ENCODE peak calls at places on chromosomes 4 and X, in four cellular contexts. One of them, this sample, is unnamed.

GRCh38 chr4:52094746-52095145 is 43.6 kb downstream of the SPATA18 start:
- DNase-seq in central memory CD4-positive, alpha-beta T cell: no peak
- DNase-seq in cardiac fibroblast: no peak
- DNase-seq in astrocyte of the cerebellum: no peak
- DNase-seq in this sample: no peak

GRCh38 chr4:169256101-169256612 is 14.6 kb downstream of the SH3RF1 start:
- DNase-seq in central memory CD4-positive, alpha-beta T cell: no peak
- DNase-seq in cardiac fibroblast: peak
- DNase-seq in astrocyte of the cerebellum: no peak
- DNase-seq in this sample: no peak

GRCh38 chr4:17699380-17699779 is 82.0 kb downstream of the FAM184B start:
- DNase-seq in central memory CD4-positive, alpha-beta T cell: no peak
- DNase-seq in cardiac fibroblast: no peak
- DNase-seq in astrocyte of the cerebellum: no peak
- DNase-seq in this sample: no peak

GRCh38 chrX:30612250-30612655 is 34.7 kb upstream of the TASL start:
- DNase-seq in central memory CD4-positive, alpha-beta T cell: no peak
- DNase-seq in cardiac fibroblast: no peak
- DNase-seq in astrocyte of the cerebellum: no peak
- DNase-seq in this sample: no peak

GRCh38 chr4:168832746-168833575 is 177.1 kb downstream of the CBR4 start:
- DNase-seq in central memory CD4-positive, alpha-beta T cell: no peak
- DNase-seq in cardiac fibroblast: peak
- DNase-seq in astrocyte of the cerebellum: no peak
- DNase-seq in this sample: peak

GRCh38 chrX:124433186-124433585 is 86.8 kb downstream of the SH2D1A start:
- DNase-seq in central memory CD4-positive, alpha-beta T cell: no peak
- DNase-seq in cardiac fibroblast: no peak
- DNase-seq in astrocyte of the cerebellum: no peak
- DNase-seq in this sample: no peak

GRCh38 chr4:129545599-129546278 is 449.8 kb downstream of the C4orf33 start:
- DNase-seq in central memory CD4-positive, alpha-beta T cell: no peak
- DNase-seq in cardiac fibroblast: peak
- DNase-seq in astrocyte of the cerebellum: peak
- DNase-seq in this sample: no peak

GRCh38 chrX:15908891-15909290 is 54.3 kb upstream of the AP1S2 start:
- DNase-seq in central memory CD4-positive, alpha-beta T cell: no peak
- DNase-seq in cardiac fibroblast: peak
- DNase-seq in astrocyte of the cerebellum: peak
- DNase-seq in this sample: no peak

GRCh38 chr4:175536852-175537453 is 275.1 kb downstream of the GPM6A start:
- DNase-seq in central memory CD4-positive, alpha-beta T cell: no peak
- DNase-seq in cardiac fibroblast: peak
- DNase-seq in astrocyte of the cerebellum: peak
- DNase-seq in this sample: no peak

GRCh38 chr4:173014836-173015235 is 153.8 kb upstream of the GALNT7 start:
- DNase-seq in central memory CD4-positive, alpha-beta T cell: no peak
- DNase-seq in cardiac fibroblast: no peak
- DNase-seq in astrocyte of the cerebellum: no peak
- DNase-seq in this sample: no peak

GRCh38 chr4:87038837-87039715 is 104.3 kb downstream of the AFF1 start:
- DNase-seq in central memory CD4-positive, alpha-beta T cell: no peak
- DNase-seq in cardiac fibroblast: peak
- DNase-seq in astrocyte of the cerebellum: peak
- DNase-seq in this sample: peak

GRCh38 chr4:139015269-139015947 is at the start of gene NOCT:
- DNase-seq in central memory CD4-positive, alpha-beta T cell: peak
- DNase-seq in cardiac fibroblast: peak
- DNase-seq in astrocyte of the cerebellum: peak
- DNase-seq in this sample: peak

GRCh38 chrX:17860811-17861495 is at the start of gene RAI2:
- DNase-seq in central memory CD4-positive, alpha-beta T cell: no peak
- DNase-seq in cardiac fibroblast: no peak
- DNase-seq in astrocyte of the cerebellum: no peak
- DNase-seq in this sample: no peak

GRCh38 chr4:159070742-159071141 is 32.1 kb upstream of the RAPGEF2 start:
- DNase-seq in central memory CD4-positive, alpha-beta T cell: no peak
- DNase-seq in cardiac fibroblast: peak
- DNase-seq in astrocyte of the cerebellum: peak
- DNase-seq in this sample: peak

GRCh38 chr4:41865981-41866798 is 69.0 kb upstream of the TMEM33 start:
- DNase-seq in central memory CD4-positive, alpha-beta T cell: no peak
- DNase-seq in cardiac fibroblast: no peak
- DNase-seq in astrocyte of the cerebellum: no peak
- DNase-seq in this sample: no peak

GRCh38 chr4:94290245-94290644 is 52.4 kb downstream of the HPGDS start:
- DNase-seq in central memory CD4-positive, alpha-beta T cell: no peak
- DNase-seq in cardiac fibroblast: no peak
- DNase-seq in astrocyte of the cerebellum: no peak
- DNase-seq in this sample: no peak